ENCODE peak calls at places on chromosomes 11 and 22, in six cellular contexts. T, E, F, H, V and I are unnamed samples.

GRCh38 chr22:23878219-23878618 is 16.0 kb upstream of the MIF start:
- DNase-seq in T (no peak), E (no peak), F (no peak), H (no peak), V (no peak), I (no peak)

GRCh38 chr11:123505546-123506299 is 75.7 kb downstream of the GRAMD1B start:
- DNase-seq in T (no peak), E (no peak), F (no peak), H (no peak), V (no peak), I (no peak)

GRCh38 chr22:47190276-47190956 is 428.0 kb downstream of the TBC1D22A start:
- DNase-seq in T (peak; percentile 10), E (no peak), F (no peak), H (no peak), V (no peak), I (no peak)

GRCh38 chr11:33802414-33802950 is 28.2 kb upstream of the FBXO3 start:
- DNase-seq in T (peak; percentile 33), E (no peak), F (peak; percentile 88), H (peak; percentile 46), V (peak; percentile 92), I (no peak)

GRCh38 chr22:49333206-49333605 is 494.5 kb downstream of the BRD1 start:
- DNase-seq in T (no peak), E (peak; percentile 21), F (no peak), H (peak; percentile 21), V (no peak), I (no peak)

GRCh38 chr22:30001459-30001858 is 78.8 kb upstream of the HORMAD2 start:
- DNase-seq in T (no peak), E (no peak), F (no peak), H (no peak), V (no peak), I (no peak)

GRCh38 chr11:100632970-100633452 is 54.1 kb upstream of the ARHGAP42 start:
- DNase-seq in T (peak; percentile 56), E (no peak), F (peak; percentile 56), H (no peak), V (peak; percentile 30), I (no peak)

GRCh38 chr22:41834005-41834975 is 1.4 kb downstream of the SREBF2 start:
- DNase-seq in T (no peak), E (no peak), F (no peak), H (peak; percentile 43), V (no peak), I (no peak)

GRCh38 chr22:46010177-46010867 is 33.4 kb upstream of the WNT7B start:
- DNase-seq in T (no peak), E (no peak), F (peak; percentile 55), H (peak; percentile 4), V (peak; percentile 88), I (no peak)

GRCh38 chr11:94449437-94449836 is 44.2 kb downstream of the MRE11 start:
- DNase-seq in T (no peak), E (no peak), F (peak; percentile 88), H (no peak), V (peak; percentile 66), I (no peak)

GRCh38 chr22:35195821-35196220 is 61.5 kb upstream of the HMGXB4 start:
- DNase-seq in T (no peak), E (no peak), F (no peak), H (no peak), V (no peak), I (no peak)

GRCh38 chr22:31120230-31120629 is 2.5 kb upstream of the INPP5J start:
- DNase-seq in T (no peak), E (no peak), F (no peak), H (no peak), V (no peak), I (no peak)

GRCh38 chr11:10550503-10550902 is 9.5 kb upstream of the RNF141 start:
- DNase-seq in T (no peak), E (no peak), F (peak; percentile 82), H (no peak), V (peak; percentile 73), I (no peak)

GRCh38 chr22:21444701-21445436 is 22.3 kb upstream of the TMEM191C start:
- DNase-seq in T (peak; percentile 15), E (no peak), F (no peak), H (no peak), V (no peak), I (no peak)

GRCh38 chr11:75152651-75153553 is 2.0 kb downstream of the SLCO2B1 start:
- DNase-seq in T (no peak), E (no peak), F (no peak), H (no peak), V (no peak), I (no peak)
- H3K4me3 ChIP-seq in T (no peak overlapping the region), E (no peak overlapping the region), F (no peak overlapping the region), H (no peak overlapping the region), V (no peak overlapping the region), I (no peak overlapping the region)

GRCh38 chr11:73376803-73377629 is 817 bp downstream of the RELT start:
- DNase-seq in T (peak; percentile 66), E (peak; percentile 65), F (peak; percentile 72), H (peak; percentile 67), V (peak; percentile 77), I (peak; percentile 73)
- H3K27ac ChIP-seq in T (peak overlapping the region; percentile 78), E (peak overlapping the region; percentile 83), F (peak overlapping the region; percentile 51), H (peak overlapping the region; percentile 69), V (peak overlapping the region; percentile 93), I (peak overlapping the region; percentile 89)

GRCh38 chr22:28442951-28443876 is 236.4 kb downstream of the TTC28 start:
- DNase-seq in T (peak; percentile 66), E (peak; percentile 58), F (peak; percentile 76), H (no peak), V (peak; percentile 82), I (peak; percentile 13)
- H3K4me3 ChIP-seq in T (peak overlapping the region; percentile 56), E (peak overlapping the region; percentile 66), F (peak overlapping the region; percentile 45), H (no peak overlapping the region), V (peak overlapping the region; percentile 79), I (peak overlapping the region; percentile 4)

GRCh38 chr11:18721576-18722292 is 4.3 kb downstream of the IGSF22 start:
- DNase-seq in T (peak; percentile 65), E (peak; percentile 65), F (peak; percentile 34), H (peak; percentile 63), V (peak; percentile 44), I (peak; percentile 36)
- H3K27ac ChIP-seq in T (peak overlapping the region; percentile 71), E (peak overlapping the region; percentile 12), F (no peak overlapping the region), H (peak overlapping the region; percentile 4), V (no peak overlapping the region), I (peak overlapping the region; percentile 56)